ENCODE peak calls at places on chromosomes 7 and 10, in six cellular contexts. One of them, this sample, is unnamed.

GRCh38 chr10:58782876-58783859 is 270.5 kb downstream of the BICC1 start:
- DNase-seq in epithelial cell of esophagus: no peak
- DNase-seq in fibroblast of pulmonary artery: peak
- DNase-seq in endothelial cell: no peak
- DNase-seq in adrenal gland: no peak
- DNase-seq in neural crest cell: no peak
- DNase-seq in this sample: no peak

GRCh38 chr7:149624006-149624405 is 126.4 kb upstream of the ZNF746 start:
- DNase-seq in epithelial cell of esophagus: peak
- DNase-seq in fibroblast of pulmonary artery: peak
- DNase-seq in endothelial cell: peak
- DNase-seq in adrenal gland: peak
- DNase-seq in neural crest cell: no peak
- DNase-seq in this sample: peak

GRCh38 chr7:113175525-113176097 is 57.3 kb upstream of the SMIM30 start:
- DNase-seq in epithelial cell of esophagus: no peak
- DNase-seq in fibroblast of pulmonary artery: peak
- DNase-seq in endothelial cell: no peak
- DNase-seq in adrenal gland: no peak
- DNase-seq in neural crest cell: no peak
- DNase-seq in this sample: no peak

GRCh38 chr10:4947635-4948596 is 15.3 kb upstream of the AKR1C1 start:
- DNase-seq in epithelial cell of esophagus: peak
- DNase-seq in fibroblast of pulmonary artery: peak
- DNase-seq in endothelial cell: no peak
- DNase-seq in adrenal gland: no peak
- DNase-seq in neural crest cell: no peak
- DNase-seq in this sample: peak

GRCh38 chr7:122561326-122561725 is 137.6 kb downstream of the RNF133 start:
- DNase-seq in epithelial cell of esophagus: no peak
- DNase-seq in fibroblast of pulmonary artery: no peak
- DNase-seq in endothelial cell: no peak
- DNase-seq in adrenal gland: no peak
- DNase-seq in neural crest cell: no peak
- DNase-seq in this sample: no peak

GRCh38 chr7:102300643-102301211 is 14.1 kb downstream of the SH2B2 start:
- DNase-seq in epithelial cell of esophagus: no peak
- DNase-seq in fibroblast of pulmonary artery: no peak
- DNase-seq in endothelial cell: peak
- DNase-seq in adrenal gland: no peak
- DNase-seq in neural crest cell: peak
- DNase-seq in this sample: peak

GRCh38 chr7:79407351-79407750 is 46.1 kb downstream of the MAGI2 start:
- DNase-seq in epithelial cell of esophagus: no peak
- DNase-seq in fibroblast of pulmonary artery: no peak
- DNase-seq in endothelial cell: no peak
- DNase-seq in adrenal gland: no peak
- DNase-seq in neural crest cell: no peak
- DNase-seq in this sample: no peak

GRCh38 chr7:142385528-142386340 is 127.9 kb upstream of the PRSS58 start:
- DNase-seq in epithelial cell of esophagus: peak
- DNase-seq in fibroblast of pulmonary artery: peak
- DNase-seq in endothelial cell: peak
- DNase-seq in adrenal gland: peak
- DNase-seq in neural crest cell: peak
- DNase-seq in this sample: no peak

GRCh38 chr7:146764458-146764857 is 647.9 kb downstream of the CNTNAP2 start:
- DNase-seq in epithelial cell of esophagus: no peak
- DNase-seq in fibroblast of pulmonary artery: no peak
- DNase-seq in endothelial cell: no peak
- DNase-seq in adrenal gland: no peak
- DNase-seq in neural crest cell: no peak
- DNase-seq in this sample: no peak

GRCh38 chr10:69087600-69088470 is at the start of gene SRGN:
- DNase-seq in epithelial cell of esophagus: peak
- DNase-seq in fibroblast of pulmonary artery: peak
- DNase-seq in endothelial cell: no peak
- DNase-seq in adrenal gland: peak
- DNase-seq in neural crest cell: no peak
- DNase-seq in this sample: peak

GRCh38 chr7:140670343-140670935 is 2.3 kb upstream of the ADCK2 start:
- DNase-seq in epithelial cell of esophagus: no peak
- DNase-seq in fibroblast of pulmonary artery: no peak
- DNase-seq in endothelial cell: no peak
- DNase-seq in adrenal gland: no peak
- DNase-seq in neural crest cell: no peak
- DNase-seq in this sample: no peak

GRCh38 chr7:42055171-42055570 is 181.8 kb downstream of the GLI3 start:
- DNase-seq in epithelial cell of esophagus: no peak
- DNase-seq in fibroblast of pulmonary artery: no peak
- DNase-seq in endothelial cell: no peak
- DNase-seq in adrenal gland: no peak
- DNase-seq in neural crest cell: no peak
- DNase-seq in this sample: no peak

GRCh38 chr7:23249486-23249885 is 2.9 kb downstream of the GPNMB start:
- DNase-seq in epithelial cell of esophagus: no peak
- DNase-seq in fibroblast of pulmonary artery: no peak
- DNase-seq in endothelial cell: no peak
- DNase-seq in adrenal gland: no peak
- DNase-seq in neural crest cell: no peak
- DNase-seq in this sample: no peak

GRCh38 chr7:157139142-157140117 is 704 bp downstream of the UBE3C start:
- DNase-seq in epithelial cell of esophagus: peak
- DNase-seq in fibroblast of pulmonary artery: peak
- DNase-seq in endothelial cell: peak
- DNase-seq in adrenal gland: peak
- DNase-seq in neural crest cell: no peak
- DNase-seq in this sample: peak

GRCh38 chr10:105844653-105845052 is 1203.6 kb downstream of the SORCS3 start:
- DNase-seq in epithelial cell of esophagus: no peak
- DNase-seq in fibroblast of pulmonary artery: no peak
- DNase-seq in endothelial cell: no peak
- DNase-seq in adrenal gland: no peak
- DNase-seq in neural crest cell: no peak
- DNase-seq in this sample: no peak

GRCh38 chr7:98265841-98266271 is 13.8 kb upstream of the TECPR1 start:
- DNase-seq in epithelial cell of esophagus: no peak
- DNase-seq in fibroblast of pulmonary artery: peak
- DNase-seq in endothelial cell: no peak
- DNase-seq in adrenal gland: no peak
- DNase-seq in neural crest cell: no peak
- DNase-seq in this sample: no peak

GRCh38 chr10:69792361-69792760 is 9.3 kb upstream of the COL13A1 start:
- DNase-seq in epithelial cell of esophagus: no peak
- DNase-seq in fibroblast of pulmonary artery: no peak
- DNase-seq in endothelial cell: no peak
- DNase-seq in adrenal gland: no peak
- DNase-seq in neural crest cell: no peak
- DNase-seq in this sample: no peak

GRCh38 chr7:159195926-159196325 is 51.3 kb upstream of the VIPR2 start:
- DNase-seq in epithelial cell of esophagus: no peak
- DNase-seq in fibroblast of pulmonary artery: no peak
- DNase-seq in endothelial cell: no peak
- DNase-seq in adrenal gland: no peak
- DNase-seq in neural crest cell: no peak
- DNase-seq in this sample: peak

GRCh38 chr7:8283968-8284367 is 22.0 kb upstream of the ICA1 start:
- DNase-seq in epithelial cell of esophagus: no peak
- DNase-seq in fibroblast of pulmonary artery: no peak
- DNase-seq in endothelial cell: no peak
- DNase-seq in adrenal gland: no peak
- DNase-seq in neural crest cell: no peak
- DNase-seq in this sample: no peak

GRCh38 chr7:148747274-148747673 is 48.6 kb downstream of the CUL1 start:
- DNase-seq in epithelial cell of esophagus: peak
- DNase-seq in fibroblast of pulmonary artery: no peak
- DNase-seq in endothelial cell: no peak
- DNase-seq in adrenal gland: no peak
- DNase-seq in neural crest cell: no peak
- DNase-seq in this sample: peak

GRCh38 chr10:75814071-75814470 is 382.6 kb downstream of the LRMDA start:
- DNase-seq in epithelial cell of esophagus: no peak
- DNase-seq in fibroblast of pulmonary artery: no peak
- DNase-seq in endothelial cell: no peak
- DNase-seq in adrenal gland: no peak
- DNase-seq in neural crest cell: no peak
- DNase-seq in this sample: no peak

GRCh38 chr7:46784746-46785145 is 797.2 kb downstream of the TNS3 start:
- DNase-seq in epithelial cell of esophagus: peak
- DNase-seq in fibroblast of pulmonary artery: peak
- DNase-seq in endothelial cell: no peak
- DNase-seq in adrenal gland: no peak
- DNase-seq in neural crest cell: no peak
- DNase-seq in this sample: no peak

GRCh38 chr10:29535778-29536459 is 98.9 kb downstream of the SVIL start:
- DNase-seq in epithelial cell of esophagus: peak
- DNase-seq in fibroblast of pulmonary artery: no peak
- DNase-seq in endothelial cell: no peak
- DNase-seq in adrenal gland: no peak
- DNase-seq in neural crest cell: no peak
- DNase-seq in this sample: peak

GRCh38 chr10:14560274-14560673 is 214.4 kb downstream of the FAM107B start:
- DNase-seq in epithelial cell of esophagus: peak
- DNase-seq in fibroblast of pulmonary artery: peak
- DNase-seq in endothelial cell: peak
- DNase-seq in adrenal gland: no peak
- DNase-seq in neural crest cell: no peak
- DNase-seq in this sample: no peak

GRCh38 chr10:69505636-69506318 is 54.5 kb downstream of the TSPAN15 start:
- DNase-seq in epithelial cell of esophagus: no peak
- DNase-seq in fibroblast of pulmonary artery: no peak
- DNase-seq in endothelial cell: no peak
- DNase-seq in adrenal gland: no peak
- DNase-seq in neural crest cell: no peak
- DNase-seq in this sample: no peak

GRCh38 chr10:227014-227413 is 91.8 kb downstream of the ZMYND11 start:
- DNase-seq in epithelial cell of esophagus: peak
- DNase-seq in fibroblast of pulmonary artery: peak
- DNase-seq in endothelial cell: no peak
- DNase-seq in adrenal gland: no peak
- DNase-seq in neural crest cell: no peak
- DNase-seq in this sample: no peak

GRCh38 chr7:69620063-69620462 is 21.8 kb downstream of the AUTS2 start:
- DNase-seq in epithelial cell of esophagus: no peak
- DNase-seq in fibroblast of pulmonary artery: no peak
- DNase-seq in endothelial cell: no peak
- DNase-seq in adrenal gland: no peak
- DNase-seq in neural crest cell: no peak
- DNase-seq in this sample: no peak

GRCh38 chr10:126088144-126088543 is 191.8 kb downstream of the FANK1 start:
- DNase-seq in epithelial cell of esophagus: no peak
- DNase-seq in fibroblast of pulmonary artery: peak
- DNase-seq in endothelial cell: no peak
- DNase-seq in adrenal gland: no peak
- DNase-seq in neural crest cell: no peak
- DNase-seq in this sample: no peak

GRCh38 chr10:43822509-43823236 is 174.0 kb upstream of the ZNF32 start:
- DNase-seq in epithelial cell of esophagus: no peak
- DNase-seq in fibroblast of pulmonary artery: no peak
- DNase-seq in endothelial cell: no peak
- DNase-seq in adrenal gland: no peak
- DNase-seq in neural crest cell: no peak
- DNase-seq in this sample: no peak

GRCh38 chr7:26087321-26088091 is 64.5 kb upstream of the NFE2L3 start:
- DNase-seq in epithelial cell of esophagus: peak
- DNase-seq in fibroblast of pulmonary artery: no peak
- DNase-seq in endothelial cell: no peak
- DNase-seq in adrenal gland: no peak
- DNase-seq in neural crest cell: no peak
- DNase-seq in this sample: no peak

GRCh38 chr10:31145986-31146385 is 114.3 kb upstream of the ZNF438 start:
- DNase-seq in epithelial cell of esophagus: no peak
- DNase-seq in fibroblast of pulmonary artery: no peak
- DNase-seq in endothelial cell: no peak
- DNase-seq in adrenal gland: no peak
- DNase-seq in neural crest cell: no peak
- DNase-seq in this sample: no peak
- TF ChIP-seq CTCF in epithelial cell of esophagus: no peak
- TF ChIP-seq CTCF in fibroblast of pulmonary artery: no peak
- TF ChIP-seq CTCF in endothelial cell: no peak
- TF ChIP-seq CTCF in adrenal gland: no peak
- TF ChIP-seq CTCF in neural crest cell: no peak
- TF ChIP-seq CTCF in this sample: no peak

GRCh38 chr10:98790817-98791216 is 344.1 kb upstream of the HPS1 start:
- DNase-seq in epithelial cell of esophagus: peak
- DNase-seq in fibroblast of pulmonary artery: peak
- DNase-seq in endothelial cell: no peak
- DNase-seq in adrenal gland: no peak
- DNase-seq in neural crest cell: no peak
- DNase-seq in this sample: no peak
- TF ChIP-seq CTCF in epithelial cell of esophagus: peak
- TF ChIP-seq CTCF in fibroblast of pulmonary artery: peak
- TF ChIP-seq CTCF in endothelial cell: peak
- TF ChIP-seq CTCF in adrenal gland: peak
- TF ChIP-seq CTCF in neural crest cell: peak
- TF ChIP-seq CTCF in this sample: no peak

GRCh38 chr10:81179805-81180452 is 642.2 kb downstream of the SH2D4B start:
- DNase-seq in epithelial cell of esophagus: peak
- DNase-seq in fibroblast of pulmonary artery: no peak
- DNase-seq in endothelial cell: peak
- DNase-seq in adrenal gland: peak
- DNase-seq in neural crest cell: peak
- DNase-seq in this sample: no peak
- TF ChIP-seq CTCF in epithelial cell of esophagus: peak
- TF ChIP-seq CTCF in fibroblast of pulmonary artery: peak
- TF ChIP-seq CTCF in endothelial cell: peak
- TF ChIP-seq CTCF in adrenal gland: peak
- TF ChIP-seq CTCF in neural crest cell: peak
- TF ChIP-seq CTCF in this sample: no peak

DNA sequence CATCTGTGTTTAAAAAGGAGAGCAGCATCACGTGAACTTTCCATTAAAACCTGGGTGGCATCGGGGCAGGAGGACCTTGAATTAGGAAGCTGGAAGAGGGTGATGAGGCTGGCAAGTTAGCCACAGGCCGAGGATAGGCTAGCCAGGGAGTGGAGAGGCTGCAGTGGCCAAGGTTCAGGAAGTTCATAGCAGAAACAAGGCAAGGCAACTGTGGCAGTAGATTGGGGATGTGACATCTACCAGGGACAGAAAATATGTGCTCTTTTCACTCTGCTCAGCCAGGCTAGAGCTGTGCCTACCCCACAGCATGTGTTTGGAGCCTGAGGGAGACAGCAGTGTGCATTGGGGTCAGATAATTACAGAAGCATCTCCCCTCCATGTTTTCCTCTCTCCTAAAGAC is 2.2 kb upstream of the INPP5F start:
- DNase-seq in epithelial cell of esophagus: no peak
- DNase-seq in fibroblast of pulmonary artery: no peak
- DNase-seq in endothelial cell: no peak
- DNase-seq in adrenal gland: no peak
- DNase-seq in neural crest cell: no peak
- DNase-seq in this sample: no peak
- TF ChIP-seq CTCF in epithelial cell of esophagus: no peak
- TF ChIP-seq CTCF in fibroblast of pulmonary artery: no peak
- TF ChIP-seq CTCF in endothelial cell: no peak
- TF ChIP-seq CTCF in adrenal gland: no peak
- TF ChIP-seq CTCF in neural crest cell: no peak
- TF ChIP-seq CTCF in this sample: no peak